ENCODE peak calls at places on chromosome X, in ten cellular contexts. E, T, C, S, U, A, H, G, Q and M are unnamed samples.

GRCh38 chrX:47078129-47079043 is at the start of gene RGN:
- DNase-seq in E (peak), T (no peak), C (peak), S (no peak), U (no peak), A (no peak), H (no peak), G (peak), Q (no peak), M (no peak)

GRCh38 chrX:35711281-35711680 is 86.9 kb upstream of the MAGEB16 start:
- DNase-seq in E (no peak), T (no peak), C (no peak), S (no peak), U (no peak), A (no peak), H (no peak), G (no peak), Q (no peak), M (no peak)

GRCh38 chrX:155070038-155070437 is 898 bp downstream of the CMC4 start:
- DNase-seq in E (no peak), T (no peak), C (no peak), S (no peak), U (no peak), A (no peak), H (no peak), G (no peak), Q (no peak), M (no peak)

GRCh38 chrX:32871636-32872035 is 339.7 kb downstream of the DMD start:
- DNase-seq in E (no peak), T (no peak), C (no peak), S (no peak), U (no peak), A (no peak), H (no peak), G (no peak), Q (no peak), M (no peak)

GRCh38 chrX:133674726-133675470 is 259.6 kb upstream of the GPC4 start:
- DNase-seq in E (peak), T (no peak), C (no peak), S (no peak), U (no peak), A (no peak), H (no peak), G (peak), Q (no peak), M (no peak)

GRCh38 chrX:148874621-148875020 is 374.2 kb downstream of the AFF2 start:
- DNase-seq in E (no peak), T (no peak), C (no peak), S (no peak), U (no peak), A (no peak), H (no peak), G (no peak), Q (peak), M (no peak)

GRCh38 chrX:40581333-40581910 is 652 bp downstream of the ATP6AP2 start:
- DNase-seq in E (no peak), T (no peak), C (no peak), S (no peak), U (peak), A (no peak), H (no peak), G (no peak), Q (peak), M (no peak)

GRCh38 chrX:43940811-43941210 is 32.4 kb downstream of the NDP start:
- DNase-seq in E (no peak), T (no peak), C (peak), S (no peak), U (no peak), A (no peak), H (no peak), G (peak), Q (peak), M (no peak)

GRCh38 chrX:150940844-150941495 is 42.2 kb upstream of the HMGB3 start:
- DNase-seq in E (no peak), T (no peak), C (no peak), S (no peak), U (no peak), A (no peak), H (no peak), G (no peak), Q (no peak), M (peak)

GRCh38 chrX:97858592-97858991 is 974.9 kb downstream of the RPA4 start:
- DNase-seq in E (no peak), T (no peak), C (no peak), S (no peak), U (no peak), A (no peak), H (no peak), G (no peak), Q (peak), M (no peak)

GRCh38 chrX:40644175-40644574 is 3.2 kb downstream of the CXorf38 start:
- DNase-seq in E (no peak), T (no peak), C (peak), S (no peak), U (no peak), A (no peak), H (no peak), G (no peak), Q (peak), M (peak)

GRCh38 chrX:72026341-72027023 is 105.2 kb downstream of the RTL5 start:
- DNase-seq in E (no peak), T (no peak), C (peak), S (no peak), U (no peak), A (no peak), H (no peak), G (no peak), Q (no peak), M (no peak)

GRCh38 chrX:51435101-51435500 is 61.3 kb downstream of the NUDT11 start:
- DNase-seq in E (no peak), T (no peak), C (no peak), S (no peak), U (no peak), A (no peak), H (no peak), G (no peak), Q (no peak), M (no peak)